ENCODE peak calls at places on chromosomes 7 and 10, in six cellular contexts. A is upper lobe of left lung, U is endodermal cell, D is endothelial cell of umbilical vein, Z is fibroblast of lung, X is PC-9. V is an unnamed sample.
A peak's percentile ranks its signal among the peaks of the same experiment; 100 is the strongest.

GRCh38 chr7:5615190-5616070 is 166.0 kb downstream of the RNF216 start:
- DNase-seq in U (no peak), X (no peak), A (no peak), D (no peak), Z (no peak), V (no peak)

GRCh38 chr7:81769891-81770818 is at the start of gene HGF:
- DNase-seq in U (peak; percentile 79), D (peak; percentile 38), A (peak; percentile 36), X (no peak), Z (peak; percentile 53), V (no peak)

GRCh38 chr10:33363112-33363511 is 28.6 kb upstream of the NRP1 start:
- DNase-seq in X (peak; percentile 39), Z (no peak), A (no peak), D (no peak), U (no peak), V (no peak)

GRCh38 chr7:131225619-131226101 is 102.0 kb upstream of the MKLN1 start:
- DNase-seq in A (peak; percentile 84), X (no peak), U (no peak), D (peak; percentile 20), Z (peak; percentile 58), V (no peak)

GRCh38 chr10:33241351-33241750 is 93.1 kb downstream of the NRP1 start:
- DNase-seq in Z (peak; percentile 86), X (no peak), A (no peak), U (no peak), D (no peak), V (no peak)

GRCh38 chr7:109246330-109247077 is 676.8 kb downstream of the DNAJB9 start:
- DNase-seq in A (peak; percentile 28), X (peak; percentile 59), U (no peak), D (no peak), Z (peak; percentile 57), V (peak; percentile 28)

GRCh38 chr7:77447616-77448015 is 31.5 kb upstream of the GSAP start:
- DNase-seq in A (no peak), X (no peak), D (no peak), Z (no peak), U (no peak), V (no peak)

GRCh38 chr10:44853148-44853734 is 57.9 kb upstream of the TMEM72 start:
- DNase-seq in D (peak; percentile 7), A (no peak), Z (peak; percentile 43), X (no peak), U (no peak), V (no peak)

GRCh38 chr10:131891196-131891928 is 9.4 kb upstream of the PPP2R2D start:
- DNase-seq in U (peak; percentile 92), X (no peak), D (no peak), Z (no peak), A (no peak), V (no peak)

GRCh38 chr7:94405506-94405905 is 10.8 kb downstream of the COL1A2 start:
- DNase-seq in U (no peak), A (no peak), X (no peak), D (no peak), Z (peak; percentile 57), V (no peak)

GRCh38 chr7:155405399-155406318 is 52.3 kb upstream of the EN2 start:
- DNase-seq in D (no peak), A (no peak), U (peak; percentile 65), X (no peak), Z (no peak), V (no peak)

GRCh38 chr7:123879628-123880027 is 34.7 kb downstream of the HYAL4 start:
- DNase-seq in Z (no peak), D (no peak), X (no peak), A (no peak), U (no peak), V (no peak)

GRCh38 chr7:1274121-1274875 is 41.6 kb downstream of the UNCX start:
- DNase-seq in X (no peak), A (no peak), D (no peak), Z (no peak), U (no peak), V (no peak)

GRCh38 chr7:138773176-138773575 is 24.6 kb upstream of the TMEM213 start:
- DNase-seq in U (no peak), D (no peak), X (no peak), A (no peak), Z (no peak), V (no peak)

GRCh38 chr7:129285195-129285594 is 60.4 kb downstream of the AHCYL2 start:
- DNase-seq in Z (no peak), A (no peak), X (no peak), D (no peak), U (no peak), V (no peak)

GRCh38 chr10:131779661-131780394 is 121.0 kb upstream of the PPP2R2D start:
- DNase-seq in U (peak; percentile 20), Z (no peak), X (no peak), A (no peak), D (no peak), V (no peak)

GRCh38 chr10:63887600-63888396 is 366.6 kb downstream of the REEP3 start:
- DNase-seq in U (no peak), X (no peak), D (no peak), A (no peak), Z (no peak), V (no peak)

GRCh38 chr10:47401874-47402645 is 18.0 kb upstream of the ZNF488 start:
- DNase-seq in U (no peak), D (no peak), Z (no peak), X (no peak), A (no peak), V (no peak)

GRCh38 chr7:128796325-128796724 is 4.6 kb downstream of the CCDC136 start:
- DNase-seq in D (peak; percentile 51), A (no peak), Z (peak; percentile 92), X (no peak), U (no peak), V (no peak)

GRCh38 chr7:15947749-15948148 is 261.3 kb upstream of the MEOX2 start:
- DNase-seq in Z (no peak), D (no peak), U (no peak), X (no peak), A (no peak), V (no peak)

GRCh38 chr10:62817763-62818425 is 1.7 kb upstream of the EGR2 start:
- DNase-seq in D (peak; percentile 62), A (peak; percentile 80), Z (peak; percentile 79), X (peak; percentile 39), U (peak; percentile 95), V (no peak)

GRCh38 chr10:30810416-30810815 is 180.9 kb upstream of the LYZL2 start:
- DNase-seq in X (no peak), Z (no peak), D (no peak), A (no peak), U (no peak), V (no peak)

GRCh38 chr10:661891-662605 is 27.4 kb downstream of the DIP2C start:
- DNase-seq in X (no peak), U (peak; percentile 65), A (no peak), Z (no peak), D (no peak), V (no peak)

GRCh38 chr10:10315989-10316388 is 701.7 kb upstream of the CELF2 start:
- DNase-seq in Z (no peak), D (no peak), X (no peak), A (no peak), U (peak; percentile 49), V (no peak)

GRCh38 chr10:110409926-110410325 is 87.8 kb upstream of the DUSP5 start:
- DNase-seq in Z (no peak), X (no peak), A (no peak), D (no peak), U (no peak), V (no peak)

GRCh38 chr10:35424680-35425285 is 88.5 kb downstream of the CCNY start:
- DNase-seq in X (no peak), A (no peak), D (no peak), Z (no peak), U (no peak), V (no peak)

GRCh38 chr7:51255536-51256243 is 60.9 kb downstream of the COBL start:
- DNase-seq in U (peak; percentile 59), Z (no peak), X (peak; percentile 73), A (no peak), D (no peak), V (no peak)

DNA sequence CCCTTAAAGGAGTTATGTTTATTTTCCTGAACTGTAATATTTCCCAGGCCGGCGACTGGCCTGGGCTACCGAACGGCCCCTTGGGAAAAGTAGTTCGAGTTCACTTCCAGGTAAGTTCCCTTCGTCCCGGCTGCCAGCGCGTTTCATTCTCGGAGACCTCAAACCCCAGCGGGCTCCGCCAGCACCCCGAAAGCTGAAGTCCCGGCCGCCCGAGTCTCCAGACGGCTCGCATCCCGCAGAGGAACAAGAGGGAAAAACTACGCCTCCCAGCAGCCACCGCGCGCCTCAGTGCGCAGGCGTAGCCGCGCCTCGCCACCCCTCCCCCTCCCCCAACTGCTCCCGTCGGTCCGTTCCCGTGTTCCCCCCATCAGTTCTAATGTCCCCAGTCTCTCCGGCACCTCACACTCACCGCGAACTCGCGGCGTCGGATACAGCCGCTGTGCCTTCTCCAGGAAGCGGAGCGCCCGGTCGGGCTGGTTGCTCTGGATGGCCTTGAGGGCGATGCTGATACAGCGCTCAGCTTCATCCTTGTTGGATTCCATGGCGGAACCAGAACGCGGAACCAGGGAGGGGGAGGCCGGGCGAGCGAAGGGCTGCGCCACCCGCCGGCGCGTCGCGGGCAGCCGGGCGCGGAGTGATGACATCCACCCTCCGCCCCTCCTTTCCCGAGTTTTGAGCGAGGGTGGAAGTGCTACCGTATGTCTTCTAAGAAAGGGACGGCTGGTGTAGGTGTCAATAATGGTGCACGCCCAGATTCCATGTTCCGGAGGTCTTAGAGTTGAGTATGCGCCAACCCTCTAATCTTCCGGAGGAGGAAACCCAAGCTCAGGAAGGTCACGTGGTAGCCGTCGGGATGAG is at the start of gene DNAJB12:
- DNase-seq in A (peak; percentile 85), Z (peak; percentile 97), U (peak; percentile 96), D (peak; percentile 95), X (peak; percentile 90), V (peak; percentile 92)
- TF ChIP-seq CTCF in A (peak; percentile 16), Z (no peak), U (no peak), D (no peak), X (no peak), V (no peak)

DNA sequence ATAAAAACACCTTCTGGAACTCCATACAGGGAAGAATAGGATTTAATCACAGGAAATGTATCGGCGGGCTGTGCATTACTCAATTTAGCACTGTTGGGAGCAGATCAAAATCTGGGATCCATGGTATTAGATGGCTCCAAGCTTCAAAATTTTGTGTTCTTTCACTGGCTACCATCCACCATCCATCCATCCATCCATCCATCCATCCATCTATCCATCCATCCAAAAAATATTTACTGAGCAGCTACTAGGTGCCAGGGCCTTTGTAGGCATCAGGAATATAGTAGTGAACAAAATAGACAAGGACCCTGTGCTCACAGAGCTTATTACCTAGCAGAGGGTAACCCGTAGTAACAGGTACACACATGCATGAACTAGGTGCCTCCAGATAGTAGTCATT is 280.2 kb downstream of the CCDC3 start:
- DNase-seq in A (no peak), U (no peak), D (no peak), X (no peak), Z (no peak), V (no peak)
- H3K27ac ChIP-seq in A (no peak overlapping the region), U (no peak overlapping the region), D (peak overlapping the region; percentile 65), X (peak overlapping the region; percentile 54), Z (no peak overlapping the region), V (no peak overlapping the region)

GRCh38 chr10:3538850-3539531 is 246.0 kb downstream of the KLF6 start:
- DNase-seq in Z (peak; percentile 100), A (peak; percentile 45), U (peak; percentile 59), X (peak; percentile 43), D (peak; percentile 97), V (peak; percentile 35)
- H3K4me3 ChIP-seq in Z (no peak overlapping the region), A (no peak overlapping the region), U (no peak overlapping the region), X (no peak overlapping the region), D (no peak overlapping the region), V (no peak overlapping the region)

GRCh38 chr10:119222531-119222930 is 15.2 kb downstream of the GRK5 start:
- DNase-seq in U (peak; percentile 56), X (no peak), Z (no peak), A (no peak), D (no peak), V (no peak)
- TF ChIP-seq CTCF in U (no peak), X (no peak), Z (no peak), A (no peak), D (no peak), V (no peak)

V was measured in keratinocyte.